ENCODE peak calls at places on chromosomes 12 and 14, in four cellular contexts. One of them, this sample, is unnamed.
A peak's percentile ranks its signal among the peaks of the same experiment; 100 is the strongest.

GRCh38 chr12:112801055-112801454 is 9.5 kb downstream of the RPH3A start:
- DNase-seq in DND-41: no peak
- DNase-seq in right cardiac atrium: no peak
- DNase-seq in upper lobe of right lung: no peak
- DNase-seq in this sample: no peak

GRCh38 chr12:116559330-116560080 is at the start of gene MAP1LC3B2:
- DNase-seq in DND-41: peak; percentile 95
- DNase-seq in right cardiac atrium: peak; percentile 68
- DNase-seq in upper lobe of right lung: peak; percentile 81
- DNase-seq in this sample: peak; percentile 69

GRCh38 chr12:17588968-17589367 is 501.0 kb downstream of the RERGL start:
- DNase-seq in DND-41: no peak
- DNase-seq in right cardiac atrium: no peak
- DNase-seq in upper lobe of right lung: no peak
- DNase-seq in this sample: no peak

GRCh38 chr12:32603858-32604257 is 75.2 kb upstream of the DNM1L start:
- DNase-seq in DND-41: no peak
- DNase-seq in right cardiac atrium: no peak
- DNase-seq in upper lobe of right lung: no peak
- DNase-seq in this sample: no peak

GRCh38 chr12:68612245-68612644 is 1.5 kb downstream of the RAP1B start:
- DNase-seq in DND-41: no peak
- DNase-seq in right cardiac atrium: no peak
- DNase-seq in upper lobe of right lung: no peak
- DNase-seq in this sample: no peak

GRCh38 chr14:23013056-23014054 is 3.4 kb upstream of the C14orf93 start:
- DNase-seq in DND-41: no peak
- DNase-seq in right cardiac atrium: no peak
- DNase-seq in upper lobe of right lung: no peak
- DNase-seq in this sample: no peak

GRCh38 chr12:70643927-70644326 is 6.7 kb upstream of the PTPRB start:
- DNase-seq in DND-41: no peak
- DNase-seq in right cardiac atrium: no peak
- DNase-seq in upper lobe of right lung: no peak
- DNase-seq in this sample: no peak

GRCh38 chr14:70770490-70770889 is 38.8 kb downstream of the MAP3K9 start:
- DNase-seq in DND-41: no peak
- DNase-seq in right cardiac atrium: no peak
- DNase-seq in upper lobe of right lung: no peak
- DNase-seq in this sample: no peak

GRCh38 chr14:58637391-58638230 is at the start of gene DACT1:
- DNase-seq in DND-41: no peak
- DNase-seq in right cardiac atrium: peak; percentile 95
- DNase-seq in upper lobe of right lung: peak; percentile 79
- DNase-seq in this sample: peak; percentile 28

GRCh38 chr12:27015730-27016076 is 1.5 kb upstream of the TM7SF3 start:
- DNase-seq in DND-41: no peak
- DNase-seq in right cardiac atrium: no peak
- DNase-seq in upper lobe of right lung: no peak
- DNase-seq in this sample: no peak

GRCh38 chr12:58363971-58364370 is 422.6 kb downstream of the ATP23 start:
- DNase-seq in DND-41: no peak
- DNase-seq in right cardiac atrium: no peak
- DNase-seq in upper lobe of right lung: no peak
- DNase-seq in this sample: no peak

GRCh38 chr14:38662781-38663180 is 406.9 kb upstream of the CLEC14A start:
- DNase-seq in DND-41: no peak
- DNase-seq in right cardiac atrium: no peak
- DNase-seq in upper lobe of right lung: peak; percentile 20
- DNase-seq in this sample: no peak

GRCh38 chr14:66920196-66920595 is 269.0 kb upstream of the GARIN2 start:
- DNase-seq in DND-41: no peak
- DNase-seq in right cardiac atrium: no peak
- DNase-seq in upper lobe of right lung: no peak
- DNase-seq in this sample: no peak

GRCh38 chr14:76775695-76776305 is 14.5 kb downstream of the VASH1 start:
- DNase-seq in DND-41: no peak
- DNase-seq in right cardiac atrium: peak; percentile 67
- DNase-seq in upper lobe of right lung: no peak
- DNase-seq in this sample: no peak

GRCh38 chr12:103928736-103929050 is 1.5 kb upstream of the HSP90B1 start:
- DNase-seq in DND-41: no peak
- DNase-seq in right cardiac atrium: no peak
- DNase-seq in upper lobe of right lung: no peak
- DNase-seq in this sample: peak; percentile 25

GRCh38 chr12:31386364-31386777 is 60.4 kb upstream of the SINHCAF start:
- DNase-seq in DND-41: no peak
- DNase-seq in right cardiac atrium: no peak
- DNase-seq in upper lobe of right lung: no peak
- DNase-seq in this sample: no peak

GRCh38 chr14:59268011-59268410 is 79.5 kb downstream of the DAAM1 start:
- DNase-seq in DND-41: no peak
- DNase-seq in right cardiac atrium: no peak
- DNase-seq in upper lobe of right lung: no peak
- DNase-seq in this sample: no peak

GRCh38 chr12:42790761-42791151 is 201.2 kb upstream of the PRICKLE1 start:
- DNase-seq in DND-41: no peak
- DNase-seq in right cardiac atrium: no peak
- DNase-seq in upper lobe of right lung: no peak
- DNase-seq in this sample: no peak

GRCh38 chr12:122293081-122293480 is 26.8 kb upstream of the VPS33A start:
- DNase-seq in DND-41: no peak
- DNase-seq in right cardiac atrium: no peak
- DNase-seq in upper lobe of right lung: no peak
- DNase-seq in this sample: no peak

GRCh38 chr14:99415496-99416281 is 65.0 kb downstream of the SETD3 start:
- DNase-seq in DND-41: peak; percentile 75
- DNase-seq in right cardiac atrium: no peak
- DNase-seq in upper lobe of right lung: no peak
- DNase-seq in this sample: peak; percentile 43

GRCh38 chr14:23404331-23404900 is 3.7 kb downstream of the MYH6 start:
- DNase-seq in DND-41: no peak
- DNase-seq in right cardiac atrium: peak; percentile 47
- DNase-seq in upper lobe of right lung: no peak
- DNase-seq in this sample: no peak

GRCh38 chr12:94670075-94670474 is 19.7 kb upstream of the TMCC3 start:
- DNase-seq in DND-41: no peak
- DNase-seq in right cardiac atrium: no peak
- DNase-seq in upper lobe of right lung: no peak
- DNase-seq in this sample: no peak

GRCh38 chr12:47504775-47505446 is 200.9 kb downstream of the RPAP3 start:
- DNase-seq in DND-41: no peak
- DNase-seq in right cardiac atrium: no peak
- DNase-seq in upper lobe of right lung: no peak
- DNase-seq in this sample: no peak

GRCh38 chr12:131828671-131829350 is 618 bp downstream of the MMP17 start:
- DNase-seq in DND-41: no peak
- DNase-seq in right cardiac atrium: peak; percentile 60
- DNase-seq in upper lobe of right lung: peak; percentile 67
- DNase-seq in this sample: no peak

GRCh38 chr12:64609543-64610091 is 678 bp upstream of the RASSF3 start:
- DNase-seq in DND-41: no peak
- DNase-seq in right cardiac atrium: no peak
- DNase-seq in upper lobe of right lung: no peak
- DNase-seq in this sample: no peak

GRCh38 chr12:91990525-91990924 is 155.1 kb downstream of the BTG1 start:
- DNase-seq in DND-41: no peak
- DNase-seq in right cardiac atrium: no peak
- DNase-seq in upper lobe of right lung: no peak
- DNase-seq in this sample: no peak

GRCh38 chr12:52057614-52057939 is 6.3 kb downstream of the NR4A1 start:
- DNase-seq in DND-41: no peak
- DNase-seq in right cardiac atrium: no peak
- DNase-seq in upper lobe of right lung: no peak
- DNase-seq in this sample: no peak

GRCh38 chr12:119990382-119990874 is 1.4 kb downstream of the BICDL1 start:
- DNase-seq in DND-41: no peak
- DNase-seq in right cardiac atrium: no peak
- DNase-seq in upper lobe of right lung: no peak
- DNase-seq in this sample: no peak

GRCh38 chr12:79046021-79046420 is 181.4 kb downstream of the SYT1 start:
- DNase-seq in DND-41: no peak
- DNase-seq in right cardiac atrium: no peak
- DNase-seq in upper lobe of right lung: no peak
- DNase-seq in this sample: no peak

GRCh38 chr14:78075610-78076277 is 94.4 kb upstream of the NRXN3 start:
- DNase-seq in DND-41: peak; percentile 5
- DNase-seq in right cardiac atrium: no peak
- DNase-seq in upper lobe of right lung: no peak
- DNase-seq in this sample: no peak

GRCh38 chr12:25384038-25384953 is 133.6 kb upstream of the KRAS start:
- DNase-seq in DND-41: no peak
- DNase-seq in right cardiac atrium: no peak
- DNase-seq in upper lobe of right lung: no peak
- DNase-seq in this sample: no peak

GRCh38 chr12:101599771-101600486 is 5.2 kb downstream of the MYBPC1 start:
- DNase-seq in DND-41: no peak
- DNase-seq in right cardiac atrium: no peak
- DNase-seq in upper lobe of right lung: no peak
- DNase-seq in this sample: no peak

GRCh38 chr12:3315201-3315661 is 175.8 kb upstream of the PRMT8 start:
- DNase-seq in DND-41: no peak
- DNase-seq in right cardiac atrium: peak; percentile 87
- DNase-seq in upper lobe of right lung: no peak
- DNase-seq in this sample: no peak

GRCh38 chr12:79251356-79251755 is 386.8 kb downstream of the SYT1 start:
- DNase-seq in DND-41: no peak
- DNase-seq in right cardiac atrium: no peak
- DNase-seq in upper lobe of right lung: no peak
- DNase-seq in this sample: no peak

GRCh38 chr12:67442347-67442841 is 173.2 kb downstream of the CAND1 start:
- DNase-seq in DND-41: no peak
- DNase-seq in right cardiac atrium: peak; percentile 60
- DNase-seq in upper lobe of right lung: no peak
- DNase-seq in this sample: no peak

GRCh38 chr12:71157601-71158233 is at the start of gene TSPAN8:
- DNase-seq in DND-41: no peak
- DNase-seq in right cardiac atrium: no peak
- DNase-seq in upper lobe of right lung: no peak
- DNase-seq in this sample: no peak

GRCh38 chr14:54713364-54713763 is 146.4 kb downstream of the SAMD4A start:
- DNase-seq in DND-41: no peak
- DNase-seq in right cardiac atrium: no peak
- DNase-seq in upper lobe of right lung: no peak
- DNase-seq in this sample: no peak

GRCh38 chr12:104801005-104801404 is 157.1 kb downstream of the SLC41A2 start:
- DNase-seq in DND-41: no peak
- DNase-seq in right cardiac atrium: no peak
- DNase-seq in upper lobe of right lung: no peak
- DNase-seq in this sample: no peak

GRCh38 chr12:5660271-5660670 is 228.4 kb downstream of the NTF3 start:
- DNase-seq in DND-41: no peak
- DNase-seq in right cardiac atrium: no peak
- DNase-seq in upper lobe of right lung: no peak
- DNase-seq in this sample: no peak
- H3K27ac ChIP-seq in DND-41: no peak overlapping the region
- H3K27ac ChIP-seq in right cardiac atrium: no peak overlapping the region
- H3K27ac ChIP-seq in upper lobe of right lung: no peak overlapping the region
- H3K27ac ChIP-seq in this sample: no peak overlapping the region

GRCh38 chr14:65465584-65465983 is 53.1 kb downstream of the FUT8 start:
- DNase-seq in DND-41: no peak
- DNase-seq in right cardiac atrium: no peak
- DNase-seq in upper lobe of right lung: no peak
- DNase-seq in this sample: no peak

GRCh38 chr14:65456247-65456646 is 43.7 kb downstream of the FUT8 start:
- DNase-seq in DND-41: no peak
- DNase-seq in right cardiac atrium: no peak
- DNase-seq in upper lobe of right lung: no peak
- DNase-seq in this sample: no peak

GRCh38 chr14:65462411-65462810 is 49.9 kb downstream of the FUT8 start:
- DNase-seq in DND-41: no peak
- DNase-seq in right cardiac atrium: no peak
- DNase-seq in upper lobe of right lung: no peak
- DNase-seq in this sample: no peak

DNA sequence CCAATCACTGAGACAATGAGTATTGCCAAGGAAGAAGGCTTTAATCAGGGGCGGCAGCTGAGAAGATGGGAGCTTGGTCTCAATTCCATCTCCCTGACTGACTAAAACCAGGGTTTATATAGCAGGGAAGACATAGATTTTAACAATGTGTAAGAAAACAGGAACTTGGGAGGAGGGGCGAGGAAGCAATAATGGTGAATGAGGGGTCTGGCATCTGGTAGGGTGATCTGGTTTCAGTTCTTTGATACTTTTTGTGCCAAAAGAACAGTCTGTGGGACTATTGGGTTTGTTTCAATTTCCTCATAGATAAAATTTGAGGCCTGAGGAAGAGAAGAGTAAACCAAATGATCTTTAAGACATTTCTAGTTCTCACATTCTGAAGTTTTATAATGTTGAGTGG is 49.2 kb downstream of the FUT8 start:
- DNase-seq in DND-41: no peak
- DNase-seq in right cardiac atrium: no peak
- DNase-seq in upper lobe of right lung: no peak
- DNase-seq in this sample: no peak
- H3K27ac ChIP-seq in DND-41: no peak overlapping the region
- H3K27ac ChIP-seq in right cardiac atrium: no peak overlapping the region
- H3K27ac ChIP-seq in upper lobe of right lung: no peak overlapping the region
- H3K27ac ChIP-seq in this sample: no peak overlapping the region

DNA sequence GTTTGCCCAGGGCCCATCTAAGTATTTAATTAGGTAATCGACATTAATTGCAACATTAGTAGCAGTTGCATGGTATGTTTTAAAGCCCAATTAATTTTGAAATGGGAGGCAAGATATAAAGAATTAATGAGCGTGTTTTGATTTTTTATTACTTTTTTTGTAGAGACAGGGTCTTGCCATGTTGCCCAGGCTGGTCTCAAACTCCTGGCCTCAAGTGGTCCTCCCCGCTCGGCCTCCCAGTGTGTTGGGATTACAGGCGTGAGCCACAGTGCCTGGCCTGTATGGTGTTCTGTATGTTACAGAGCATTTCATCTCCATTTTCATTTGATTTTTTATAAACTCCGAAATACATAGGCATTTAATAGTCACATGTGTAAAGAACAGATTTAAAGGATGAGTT is 856 bp downstream of the GOLGA5 start:
- DNase-seq in DND-41: no peak
- DNase-seq in right cardiac atrium: no peak
- DNase-seq in upper lobe of right lung: no peak
- DNase-seq in this sample: no peak
- H3K27ac ChIP-seq in DND-41: peak overlapping the region; percentile 79
- H3K27ac ChIP-seq in right cardiac atrium: no peak overlapping the region
- H3K27ac ChIP-seq in upper lobe of right lung: peak overlapping the region; percentile 91
- H3K27ac ChIP-seq in this sample: peak overlapping the region; percentile 59

DNA sequence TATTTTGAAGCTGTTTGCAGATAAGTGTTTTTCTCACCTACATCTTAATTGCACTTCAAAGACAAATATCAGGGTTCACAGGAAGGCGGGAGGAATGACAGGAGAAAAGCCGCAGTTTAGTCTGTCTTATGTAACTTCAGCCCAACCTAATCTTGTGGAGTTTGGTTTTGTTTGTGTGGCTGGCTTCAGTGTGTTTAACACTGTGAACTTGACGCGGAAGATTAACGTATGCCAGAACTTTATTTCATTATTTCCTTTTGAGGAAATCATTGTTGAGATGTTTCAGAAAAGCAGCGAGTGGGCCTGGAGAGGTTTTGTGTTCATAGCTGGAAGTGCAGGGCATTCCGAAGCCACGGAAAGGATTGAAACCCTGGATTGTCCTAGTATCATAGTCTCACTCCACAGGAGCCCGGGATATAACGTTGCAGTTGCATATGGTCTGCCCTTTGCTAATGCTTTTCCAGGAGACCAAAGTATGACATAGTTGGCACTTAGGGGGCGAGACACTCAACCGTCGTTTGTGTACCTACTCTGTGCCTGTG is 2.0 kb downstream of the PELI2 start:
- DNase-seq in DND-41: peak; percentile 35
- DNase-seq in right cardiac atrium: no peak
- DNase-seq in upper lobe of right lung: no peak
- DNase-seq in this sample: no peak
- H3K27ac ChIP-seq in DND-41: peak overlapping the region; percentile 79
- H3K27ac ChIP-seq in right cardiac atrium: no peak overlapping the region
- H3K27ac ChIP-seq in upper lobe of right lung: peak overlapping the region; percentile 83
- H3K27ac ChIP-seq in this sample: no peak overlapping the region